ENCODE peak calls at places on chromosomes 2 and 18, in ten cellular contexts. U is pulmonary artery endothelial cell, G is amniotic epithelial cell, Q is Karpas-422, K is astrocyte of the cerebellum, F is T-helper 2 cell, N is heart left ventricle, L is natural killer cell, J is activated T-cell treated with anti-CD3 and anti-CD28 coated beads for 1 hour, V is NCI-H187. E is an unnamed sample.

GRCh38 chr2:120013569-120014223 is 819 bp downstream of the EPB41L5 start:
- DNase-seq in U (no peak), G (no peak), Q (no peak), K (no peak), F (no peak), N (no peak), L (no peak), J (peak), V (peak), E (no peak)

GRCh38 chr2:104856973-104857261 is 3.0 kb downstream of the POU3F3 start:
- DNase-seq in U (no peak), G (no peak), Q (no peak), K (no peak), F (no peak), N (no peak), L (no peak), J (no peak), V (no peak), E (no peak)

GRCh38 chr2:31349160-31349559 is 65.4 kb downstream of the XDH start:
- DNase-seq in U (no peak), G (no peak), Q (no peak), K (no peak), F (no peak), N (no peak), L (no peak), J (no peak), V (no peak), E (no peak)

GRCh38 chr2:153953761-153954160 is 82.0 kb downstream of the GALNT13 start:
- DNase-seq in U (no peak), G (no peak), Q (no peak), K (no peak), F (no peak), N (no peak), L (no peak), J (no peak), V (no peak), E (no peak)

GRCh38 chr2:223221120-223221859 is 169.3 kb downstream of the KCNE4 start:
- DNase-seq in U (no peak), G (no peak), Q (no peak), K (no peak), F (no peak), N (no peak), L (no peak), J (no peak), V (no peak), E (no peak)

GRCh38 chr2:236363878-236364277 is 99.7 kb upstream of the ASB18 start:
- DNase-seq in U (no peak), G (no peak), Q (no peak), K (no peak), F (no peak), N (no peak), L (no peak), J (no peak), V (no peak), E (no peak)

GRCh38 chr18:74282359-74283254 is 9.2 kb downstream of the CYB5A start:
- DNase-seq in U (no peak), G (no peak), Q (no peak), K (no peak), F (no peak), N (no peak), L (no peak), J (no peak), V (no peak), E (no peak)

GRCh38 chr2:18536697-18537096 is 23.8 kb downstream of the RDH14 start:
- DNase-seq in U (no peak), G (no peak), Q (no peak), K (no peak), F (no peak), N (no peak), L (no peak), J (no peak), V (no peak), E (no peak)

GRCh38 chr2:120180066-120180465 is 43.1 kb downstream of the TMEM185B start:
- DNase-seq in U (no peak), G (no peak), Q (no peak), K (no peak), F (no peak), N (no peak), L (no peak), J (no peak), V (no peak), E (no peak)

GRCh38 chr2:9971105-9971818 is 19.8 kb downstream of the GRHL1 start:
- DNase-seq in U (no peak), G (peak), Q (no peak), K (no peak), F (no peak), N (no peak), L (no peak), J (no peak), V (no peak), E (no peak)

GRCh38 chr2:174764281-174765063 is at the start of gene CHRNA1:
- DNase-seq in U (no peak), G (peak), Q (no peak), K (no peak), F (no peak), N (no peak), L (no peak), J (no peak), V (peak), E (no peak)

GRCh38 chr2:27683390-27684071 is 19.8 kb downstream of the SLC4A1AP start:
- DNase-seq in U (peak), G (peak), Q (peak), K (peak), F (peak), N (no peak), L (peak), J (peak), V (peak), E (peak)

GRCh38 chr2:64975232-64975791 is 13.9 kb upstream of the SLC1A4 start:
- DNase-seq in U (no peak), G (peak), Q (no peak), K (no peak), F (no peak), N (peak), L (no peak), J (no peak), V (no peak), E (peak)

GRCh38 chr2:73008261-73009159 is 63.0 kb downstream of the SFXN5 start:
- DNase-seq in U (no peak), G (no peak), Q (no peak), K (no peak), F (no peak), N (no peak), L (no peak), J (no peak), V (no peak), E (no peak)

GRCh38 chr18:9898792-9899549 is 13.2 kb downstream of the TXNDC2 start:
- DNase-seq in U (no peak), G (peak), Q (no peak), K (no peak), F (no peak), N (no peak), L (no peak), J (no peak), V (peak), E (peak)

GRCh38 chr2:20567159-20567925 is 83.6 kb downstream of the HS1BP3 start:
- DNase-seq in U (no peak), G (no peak), Q (no peak), K (no peak), F (no peak), N (no peak), L (no peak), J (no peak), V (no peak), E (no peak)

GRCh38 chr2:102094917-102095316 is 47.6 kb upstream of the IL1R1 start:
- DNase-seq in U (peak), G (peak), Q (no peak), K (no peak), F (no peak), N (no peak), L (no peak), J (no peak), V (no peak), E (peak)

GRCh38 chr2:239887604-239888003 is 137.5 kb downstream of the NDUFA10 start:
- DNase-seq in U (no peak), G (no peak), Q (no peak), K (no peak), F (no peak), N (no peak), L (no peak), J (no peak), V (no peak), E (no peak)

GRCh38 chr2:179592167-179592936 is 269.1 kb downstream of the ZNF385B start:
- DNase-seq in U (no peak), G (no peak), Q (no peak), K (peak), F (no peak), N (no peak), L (no peak), J (no peak), V (no peak), E (no peak)

GRCh38 chr2:158319269-158319668 is 137.3 kb downstream of the CCDC148 start:
- DNase-seq in U (no peak), G (no peak), Q (no peak), K (no peak), F (no peak), N (no peak), L (no peak), J (no peak), V (no peak), E (no peak)

E was measured in fibroblast of pulmonary artery.